ENCODE peak calls at places on chromosome 2, in six cellular contexts. B, H, I, K, G and D are unnamed samples.
A peak's percentile ranks its signal among the peaks of the same experiment; 100 is the strongest.

GRCh38 chr2:101295895-101296294 is 12.6 kb downstream of the RNF149 start:
- DNase-seq in K (no peak), H (no peak), B (no peak), G (no peak), I (no peak), D (no peak)

GRCh38 chr2:170716851-170717598 is 1.9 kb downstream of the SP5 start:
- DNase-seq in K (no peak), H (peak; percentile 64), B (peak; percentile 92), I (peak; percentile 78), G (peak; percentile 70), D (no peak)

GRCh38 chr2:80496770-80497169 is 192.2 kb upstream of the LRRTM1 start:
- DNase-seq in B (no peak), G (no peak), H (no peak), K (peak; percentile 66), I (no peak), D (no peak)

GRCh38 chr2:197707316-197708213 is 2.4 kb downstream of the MARS2 start:
- DNase-seq in G (no peak), K (peak; percentile 67), I (peak; percentile 48), H (no peak), B (peak; percentile 63), D (no peak)

GRCh38 chr2:36663851-36664715 is 32.4 kb upstream of the VIT start:
- DNase-seq in I (peak; percentile 64), B (peak; percentile 67), K (peak; percentile 76), H (no peak), G (no peak), D (no peak)

GRCh38 chr2:238107525-238108422 is 7.6 kb downstream of the ESPNL start:
- DNase-seq in B (no peak), H (no peak), G (peak; percentile 54), K (peak; percentile 7), I (no peak), D (no peak)

GRCh38 chr2:188305271-188305670 is 13.6 kb downstream of the GULP1 start:
- DNase-seq in G (no peak), K (no peak), B (peak; percentile 2), H (no peak), I (no peak), D (no peak)

GRCh38 chr2:178478102-178478441 is 328 bp downstream of the FKBP7 start:
- DNase-seq in I (peak; percentile 31), G (no peak), B (peak; percentile 30), K (no peak), H (no peak), D (no peak)

GRCh38 chr2:64327510-64328414 is 126.2 kb upstream of the LGALSL start:
- DNase-seq in G (no peak), I (peak; percentile 20), K (peak; percentile 30), B (peak; percentile 58), H (no peak), D (no peak)

GRCh38 chr2:225104321-225104720 is 62.1 kb upstream of the DOCK10 start:
- DNase-seq in I (no peak), B (no peak), G (no peak), H (no peak), K (peak; percentile 51), D (no peak)

GRCh38 chr2:105734762-105735538 is 9.8 kb upstream of the NCK2 start:
- DNase-seq in K (peak; percentile 80), B (no peak), I (no peak), H (no peak), G (no peak), D (no peak)

GRCh38 chr2:211751853-211752252 is 786.7 kb downstream of the ERBB4 start:
- DNase-seq in G (no peak), K (no peak), H (no peak), B (no peak), I (no peak), D (no peak)

GRCh38 chr2:237500681-237501424 is 13.8 kb downstream of the MLPH start:
- DNase-seq in I (no peak), H (no peak), B (no peak), K (peak; percentile 98), G (no peak), D (no peak)

GRCh38 chr2:134500211-134500935 is 218.4 kb downstream of the TMEM163 start:
- DNase-seq in H (no peak), G (no peak), K (no peak), B (no peak), I (no peak), D (no peak)

GRCh38 chr2:159065313-159065712 is 96.9 kb downstream of the TANC1 start:
- DNase-seq in H (no peak), I (no peak), K (no peak), G (no peak), B (no peak), D (no peak)

GRCh38 chr2:238376884-238377391 is 49.8 kb upstream of the ASB1 start:
- DNase-seq in K (no peak), B (no peak), G (no peak), I (no peak), H (no peak), D (no peak)

GRCh38 chr2:111122631-111123421 is 2.1 kb downstream of the BCL2L11 start:
- DNase-seq in I (peak; percentile 84), K (peak; percentile 70), G (peak; percentile 84), B (peak; percentile 94), H (peak; percentile 81), D (peak; percentile 87)

GRCh38 chr2:47195149-47195548 is 40.0 kb upstream of the STPG4 start:
- DNase-seq in H (no peak), G (no peak), K (peak; percentile 93), B (no peak), I (no peak), D (no peak)

GRCh38 chr2:144406111-144406788 is 113.7 kb downstream of the ZEB2 start:
- DNase-seq in K (no peak), B (no peak), I (no peak), H (no peak), G (no peak), D (no peak)

GRCh38 chr2:43001055-43001378 is 208.6 kb upstream of the HAAO start:
- DNase-seq in G (no peak), H (no peak), I (no peak), B (no peak), K (no peak), D (no peak)

GRCh38 chr2:43070676-43071491 is 155.5 kb downstream of the ZFP36L2 start:
- DNase-seq in G (peak; percentile 52), H (no peak), B (peak; percentile 40), K (no peak), I (no peak), D (peak; percentile 71)

GRCh38 chr2:236712304-236712703 is 142.7 kb downstream of the ACKR3 start:
- DNase-seq in B (no peak), H (no peak), G (no peak), I (no peak), K (peak; percentile 49), D (no peak)

GRCh38 chr2:183259921-183260320 is 135.7 kb downstream of the NUP35 start:
- DNase-seq in G (no peak), B (no peak), I (no peak), K (no peak), H (no peak), D (no peak)

GRCh38 chr2:172409042-172409441 is 18.3 kb upstream of the ITGA6 start:
- DNase-seq in K (no peak), B (no peak), H (no peak), G (no peak), I (no peak), D (no peak)

GRCh38 chr2:240918258-240919091 is 12.3 kb downstream of the CROCC2 start:
- DNase-seq in I (no peak), H (peak; percentile 41), K (no peak), B (no peak), G (peak; percentile 54), D (peak; percentile 70)

GRCh38 chr2:141942006-141942789 is 188.6 kb downstream of the LRP1B start:
- DNase-seq in K (peak; percentile 11), G (no peak), B (no peak), I (no peak), H (no peak), D (no peak)

GRCh38 chr2:230899287-230899686 is 25.8 kb downstream of the GPR55 start:
- DNase-seq in K (no peak), I (peak; percentile 23), H (no peak), G (peak; percentile 45), B (peak; percentile 39), D (peak; percentile 57)

GRCh38 chr2:231370749-231371429 is 24.6 kb upstream of the B3GNT7 start:
- DNase-seq in B (peak; percentile 78), K (no peak), G (no peak), H (no peak), I (no peak), D (no peak)

GRCh38 chr2:133993160-133993559 is 260.7 kb upstream of the MGAT5 start:
- DNase-seq in I (peak; percentile 53), G (no peak), K (no peak), B (no peak), H (no peak), D (no peak)

GRCh38 chr2:136117391-136117841 is 533 bp downstream of the CXCR4 start:
- DNase-seq in I (peak; percentile 76), B (peak; percentile 82), G (peak; percentile 76), K (peak; percentile 12), H (peak; percentile 54), D (no peak)
- TF ChIP-seq CTCF in I (peak; percentile 9), B (peak; percentile 5), G (no peak), K (no peak), H (no peak), D (no peak)

DNA sequence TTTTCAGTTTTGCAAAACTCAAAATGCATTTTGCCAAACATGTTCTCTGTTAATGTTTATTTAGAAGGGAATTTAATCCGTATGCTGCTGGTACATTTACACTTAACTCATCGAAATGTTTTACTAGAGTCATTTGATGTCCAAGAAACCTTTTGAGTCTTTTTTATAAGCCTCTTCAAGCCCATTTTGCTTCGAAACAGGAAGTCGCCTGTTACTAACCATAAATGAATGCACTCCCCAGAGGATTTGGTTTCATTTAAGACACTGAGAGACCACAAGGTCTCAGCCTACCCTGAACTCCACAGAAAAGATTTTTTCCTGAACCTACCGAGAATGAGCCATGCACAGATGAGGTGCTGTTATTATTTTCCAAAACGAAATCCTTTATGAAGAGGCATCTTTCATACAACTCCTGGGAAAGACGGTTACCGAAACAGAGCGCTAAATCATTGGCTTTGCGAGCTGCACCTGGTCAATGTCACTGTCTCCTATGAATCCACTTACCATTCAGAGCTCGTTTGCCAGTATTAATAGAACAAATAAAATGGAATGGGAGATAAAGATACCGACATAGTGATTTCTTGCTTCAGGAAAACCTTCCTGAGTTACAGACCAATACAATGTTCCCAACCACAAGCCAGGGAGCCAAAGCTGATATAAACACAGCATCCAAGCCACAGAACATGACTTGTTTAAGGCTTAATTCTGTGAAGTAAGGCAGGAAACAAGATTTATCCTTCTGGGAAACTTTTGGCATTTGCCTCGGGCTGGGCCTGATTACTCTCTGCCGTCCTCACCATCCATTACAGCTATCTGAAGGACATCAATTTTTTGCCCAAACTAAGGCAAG is 382.1 kb downstream of the OSR1 start:
- DNase-seq in K (peak; percentile 89), I (no peak), G (no peak), H (no peak), B (no peak), D (no peak)
- H3K4me3 ChIP-seq in K (peak overlapping the region; percentile 14), I (no peak overlapping the region), G (no peak overlapping the region), H (no peak overlapping the region), B (no peak overlapping the region), D (peak overlapping the region; percentile 54)

DNA sequence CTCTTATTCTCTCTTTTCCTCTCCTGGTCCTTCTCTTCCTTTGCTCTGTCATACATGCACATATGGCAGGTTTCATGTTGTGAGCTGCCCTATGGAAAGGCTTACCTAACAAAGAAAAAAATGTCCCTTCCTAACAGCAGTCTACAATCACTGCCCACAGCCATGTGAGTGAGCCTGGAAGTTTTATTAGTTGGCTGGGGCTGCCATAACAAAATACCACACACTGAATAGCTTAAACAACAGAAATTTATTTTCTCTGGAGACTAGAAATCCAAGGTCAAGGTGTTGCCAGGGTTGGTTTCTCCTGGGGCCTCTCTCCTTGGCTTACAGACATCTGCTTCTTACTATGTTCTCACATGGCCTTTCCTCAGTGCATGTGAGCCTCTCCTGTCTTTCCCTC is 142.1 kb downstream of the TRIB2 start:
- DNase-seq in K (peak; percentile 8), I (no peak), G (no peak), B (no peak), H (no peak), D (no peak)
- H3K27ac ChIP-seq in K (peak overlapping the region; percentile 79), I (no peak overlapping the region), G (no peak overlapping the region), B (no peak overlapping the region), H (no peak overlapping the region), D (no peak overlapping the region)

GRCh38 chr2:103959174-103960125 is 894.5 kb upstream of the POU3F3 start:
- DNase-seq in H (no peak), K (peak; percentile 48), B (peak; percentile 76), G (no peak), I (peak; percentile 71), D (no peak)
- TF ChIP-seq CTCF in H (no peak), K (peak; percentile 73), B (peak; percentile 86), G (no peak), I (no peak), D (no peak)